ENCODE peak calls at places on chromosome 1, in ten cellular contexts. One of them, this sample, is unnamed.

GRCh38 chr1:17045623-17046022 is 8.2 kb downstream of the SDHB start:
- DNase-seq in T-helper 2 cell: no peak
- DNase-seq in NCI-H446 treated with DMSO at 0.1 percent for 48 hours: no peak
- DNase-seq in ovary: no peak
- DNase-seq in NCI-H1694: no peak
- DNase-seq in putamen: no peak
- DNase-seq in Caco-2: no peak
- DNase-seq in COLO829: no peak
- DNase-seq in NCI-H1417: no peak
- DNase-seq in fibroblast of villous mesenchyme: peak; percentile 65
- DNase-seq in this sample: no peak

GRCh38 chr1:170267317-170267716 is 121.6 kb downstream of the NTMT2 start:
- DNase-seq in T-helper 2 cell: no peak
- DNase-seq in NCI-H446 treated with DMSO at 0.1 percent for 48 hours: no peak
- DNase-seq in ovary: no peak
- DNase-seq in NCI-H1694: no peak
- DNase-seq in putamen: no peak
- DNase-seq in Caco-2: no peak
- DNase-seq in COLO829: no peak
- DNase-seq in NCI-H1417: no peak
- DNase-seq in fibroblast of villous mesenchyme: peak; percentile 35
- DNase-seq in this sample: no peak

GRCh38 chr1:205449750-205450443 is 5.9 kb downstream of the BLACAT1 start:
- DNase-seq in T-helper 2 cell: no peak
- DNase-seq in NCI-H446 treated with DMSO at 0.1 percent for 48 hours: no peak
- DNase-seq in ovary: peak; percentile 55
- DNase-seq in NCI-H1694: no peak
- DNase-seq in putamen: no peak
- DNase-seq in Caco-2: peak; percentile 74
- DNase-seq in COLO829: peak; percentile 99
- DNase-seq in NCI-H1417: no peak
- DNase-seq in fibroblast of villous mesenchyme: peak; percentile 17
- DNase-seq in this sample: no peak

GRCh38 chr1:143735764-143736461 is 235.9 kb downstream of the FAM72C start:
- DNase-seq in T-helper 2 cell: no peak
- DNase-seq in NCI-H446 treated with DMSO at 0.1 percent for 48 hours: no peak
- DNase-seq in ovary: no peak
- DNase-seq in NCI-H1694: peak; percentile 49
- DNase-seq in putamen: no peak
- DNase-seq in Caco-2: no peak
- DNase-seq in COLO829: no peak
- DNase-seq in NCI-H1417: no peak
- DNase-seq in fibroblast of villous mesenchyme: no peak
- DNase-seq in this sample: no peak

GRCh38 chr1:179883040-179883501 is 986 bp downstream of the TOR1AIP1 start:
- DNase-seq in T-helper 2 cell: peak; percentile 15
- DNase-seq in NCI-H446 treated with DMSO at 0.1 percent for 48 hours: peak; percentile 79
- DNase-seq in ovary: no peak
- DNase-seq in NCI-H1694: no peak
- DNase-seq in putamen: no peak
- DNase-seq in Caco-2: no peak
- DNase-seq in COLO829: no peak
- DNase-seq in NCI-H1417: no peak
- DNase-seq in fibroblast of villous mesenchyme: no peak
- DNase-seq in this sample: no peak

GRCh38 chr1:54483875-54484437 is 64.1 kb upstream of the ACOT11 start:
- DNase-seq in T-helper 2 cell: no peak
- DNase-seq in NCI-H446 treated with DMSO at 0.1 percent for 48 hours: no peak
- DNase-seq in ovary: no peak
- DNase-seq in NCI-H1694: no peak
- DNase-seq in putamen: no peak
- DNase-seq in Caco-2: peak; percentile 19
- DNase-seq in COLO829: no peak
- DNase-seq in NCI-H1417: no peak
- DNase-seq in fibroblast of villous mesenchyme: no peak
- DNase-seq in this sample: no peak

GRCh38 chr1:217425528-217425927 is 205.4 kb downstream of the GPATCH2 start:
- DNase-seq in T-helper 2 cell: no peak
- DNase-seq in NCI-H446 treated with DMSO at 0.1 percent for 48 hours: no peak
- DNase-seq in ovary: no peak
- DNase-seq in NCI-H1694: peak; percentile 43
- DNase-seq in putamen: no peak
- DNase-seq in Caco-2: no peak
- DNase-seq in COLO829: no peak
- DNase-seq in NCI-H1417: no peak
- DNase-seq in fibroblast of villous mesenchyme: peak; percentile 65
- DNase-seq in this sample: no peak

GRCh38 chr1:66931548-66932124 is 6.8 kb downstream of the MIER1 start:
- DNase-seq in T-helper 2 cell: no peak
- DNase-seq in NCI-H446 treated with DMSO at 0.1 percent for 48 hours: no peak
- DNase-seq in ovary: no peak
- DNase-seq in NCI-H1694: no peak
- DNase-seq in putamen: no peak
- DNase-seq in Caco-2: no peak
- DNase-seq in COLO829: no peak
- DNase-seq in NCI-H1417: peak; percentile 16
- DNase-seq in fibroblast of villous mesenchyme: no peak
- DNase-seq in this sample: no peak

GRCh38 chr1:32741417-32742131 is 39.0 kb upstream of the SYNC start:
- DNase-seq in T-helper 2 cell: no peak
- DNase-seq in NCI-H446 treated with DMSO at 0.1 percent for 48 hours: no peak
- DNase-seq in ovary: peak; percentile 65
- DNase-seq in NCI-H1694: no peak
- DNase-seq in putamen: no peak
- DNase-seq in Caco-2: peak; percentile 57
- DNase-seq in COLO829: no peak
- DNase-seq in NCI-H1417: peak; percentile 48
- DNase-seq in fibroblast of villous mesenchyme: no peak
- DNase-seq in this sample: peak; percentile 55

GRCh38 chr1:3914911-3915310 is 14.8 kb upstream of the C1orf174 start:
- DNase-seq in T-helper 2 cell: no peak
- DNase-seq in NCI-H446 treated with DMSO at 0.1 percent for 48 hours: no peak
- DNase-seq in ovary: no peak
- DNase-seq in NCI-H1694: no peak
- DNase-seq in putamen: no peak
- DNase-seq in Caco-2: no peak
- DNase-seq in COLO829: no peak
- DNase-seq in NCI-H1417: no peak
- DNase-seq in fibroblast of villous mesenchyme: no peak
- DNase-seq in this sample: no peak

GRCh38 chr1:46705408-46705807 is 13.5 kb downstream of the EFCAB14 start:
- DNase-seq in T-helper 2 cell: no peak
- DNase-seq in NCI-H446 treated with DMSO at 0.1 percent for 48 hours: no peak
- DNase-seq in ovary: no peak
- DNase-seq in NCI-H1694: no peak
- DNase-seq in putamen: no peak
- DNase-seq in Caco-2: no peak
- DNase-seq in COLO829: no peak
- DNase-seq in NCI-H1417: no peak
- DNase-seq in fibroblast of villous mesenchyme: no peak
- DNase-seq in this sample: no peak

GRCh38 chr1:10960954-10961833 is 51.3 kb upstream of the TARDBP start:
- DNase-seq in T-helper 2 cell: peak; percentile 62
- DNase-seq in NCI-H446 treated with DMSO at 0.1 percent for 48 hours: no peak
- DNase-seq in ovary: peak; percentile 81
- DNase-seq in NCI-H1694: peak; percentile 70
- DNase-seq in putamen: peak; percentile 67
- DNase-seq in Caco-2: peak; percentile 86
- DNase-seq in COLO829: peak; percentile 69
- DNase-seq in NCI-H1417: peak; percentile 77
- DNase-seq in fibroblast of villous mesenchyme: peak; percentile 65
- DNase-seq in this sample: peak; percentile 54

GRCh38 chr1:117290855-117291254 is 76.4 kb upstream of the MAN1A2 start:
- DNase-seq in T-helper 2 cell: no peak
- DNase-seq in NCI-H446 treated with DMSO at 0.1 percent for 48 hours: peak; percentile 69
- DNase-seq in ovary: no peak
- DNase-seq in NCI-H1694: no peak
- DNase-seq in putamen: no peak
- DNase-seq in Caco-2: no peak
- DNase-seq in COLO829: peak; percentile 4
- DNase-seq in NCI-H1417: no peak
- DNase-seq in fibroblast of villous mesenchyme: no peak
- DNase-seq in this sample: no peak

GRCh38 chr1:173062156-173062938 is 11.6 kb upstream of the TNFSF18 start:
- DNase-seq in T-helper 2 cell: no peak
- DNase-seq in NCI-H446 treated with DMSO at 0.1 percent for 48 hours: no peak
- DNase-seq in ovary: no peak
- DNase-seq in NCI-H1694: no peak
- DNase-seq in putamen: no peak
- DNase-seq in Caco-2: no peak
- DNase-seq in COLO829: peak; percentile 70
- DNase-seq in NCI-H1417: no peak
- DNase-seq in fibroblast of villous mesenchyme: peak; percentile 94
- DNase-seq in this sample: no peak

GRCh38 chr1:109787845-109788605 is 24.3 kb upstream of the EPS8L3 start:
- DNase-seq in T-helper 2 cell: no peak
- DNase-seq in NCI-H446 treated with DMSO at 0.1 percent for 48 hours: no peak
- DNase-seq in ovary: no peak
- DNase-seq in NCI-H1694: no peak
- DNase-seq in putamen: no peak
- DNase-seq in Caco-2: no peak
- DNase-seq in COLO829: no peak
- DNase-seq in NCI-H1417: no peak
- DNase-seq in fibroblast of villous mesenchyme: peak; percentile 59
- DNase-seq in this sample: no peak

GRCh38 chr1:82775402-82776000 is 974.8 kb downstream of the ADGRL2 start:
- DNase-seq in T-helper 2 cell: no peak
- DNase-seq in NCI-H446 treated with DMSO at 0.1 percent for 48 hours: no peak
- DNase-seq in ovary: peak; percentile 16
- DNase-seq in NCI-H1694: no peak
- DNase-seq in putamen: peak; percentile 31
- DNase-seq in Caco-2: peak; percentile 29
- DNase-seq in COLO829: peak; percentile 34
- DNase-seq in NCI-H1417: no peak
- DNase-seq in fibroblast of villous mesenchyme: peak; percentile 4
- DNase-seq in this sample: peak; percentile 14

GRCh38 chr1:88175120-88175630 is 508.9 kb upstream of the PKN2 start:
- DNase-seq in T-helper 2 cell: no peak
- DNase-seq in NCI-H446 treated with DMSO at 0.1 percent for 48 hours: no peak
- DNase-seq in ovary: no peak
- DNase-seq in NCI-H1694: no peak
- DNase-seq in putamen: no peak
- DNase-seq in Caco-2: no peak
- DNase-seq in COLO829: no peak
- DNase-seq in NCI-H1417: no peak
- DNase-seq in fibroblast of villous mesenchyme: no peak
- DNase-seq in this sample: no peak

GRCh38 chr1:226736001-226736907 is 2.8 kb downstream of the ITPKB start:
- DNase-seq in T-helper 2 cell: no peak
- DNase-seq in NCI-H446 treated with DMSO at 0.1 percent for 48 hours: peak; percentile 51
- DNase-seq in ovary: peak; percentile 36
- DNase-seq in NCI-H1694: no peak
- DNase-seq in putamen: peak; percentile 67
- DNase-seq in Caco-2: no peak
- DNase-seq in COLO829: no peak
- DNase-seq in NCI-H1417: no peak
- DNase-seq in fibroblast of villous mesenchyme: no peak
- DNase-seq in this sample: no peak

GRCh38 chr1:239816090-239816812 is 275.4 kb upstream of the FMN2 start:
- DNase-seq in T-helper 2 cell: no peak
- DNase-seq in NCI-H446 treated with DMSO at 0.1 percent for 48 hours: no peak
- DNase-seq in ovary: peak; percentile 56
- DNase-seq in NCI-H1694: no peak
- DNase-seq in putamen: no peak
- DNase-seq in Caco-2: peak; percentile 77
- DNase-seq in COLO829: peak; percentile 91
- DNase-seq in NCI-H1417: no peak
- DNase-seq in fibroblast of villous mesenchyme: peak; percentile 17
- DNase-seq in this sample: no peak

GRCh38 chr1:59237905-59238304 is 59.0 kb upstream of the FGGY start:
- DNase-seq in T-helper 2 cell: no peak
- DNase-seq in NCI-H446 treated with DMSO at 0.1 percent for 48 hours: no peak
- DNase-seq in ovary: no peak
- DNase-seq in NCI-H1694: no peak
- DNase-seq in putamen: no peak
- DNase-seq in Caco-2: no peak
- DNase-seq in COLO829: no peak
- DNase-seq in NCI-H1417: peak; percentile 88
- DNase-seq in fibroblast of villous mesenchyme: no peak
- DNase-seq in this sample: no peak

GRCh38 chr1:29800120-29800519 is 563.8 kb downstream of the PTPRU start:
- DNase-seq in T-helper 2 cell: no peak
- DNase-seq in NCI-H446 treated with DMSO at 0.1 percent for 48 hours: no peak
- DNase-seq in ovary: no peak
- DNase-seq in NCI-H1694: no peak
- DNase-seq in putamen: no peak
- DNase-seq in Caco-2: no peak
- DNase-seq in COLO829: no peak
- DNase-seq in NCI-H1417: no peak
- DNase-seq in fibroblast of villous mesenchyme: no peak
- DNase-seq in this sample: no peak

GRCh38 chr1:25513666-25514065 is 29.7 kb upstream of the LDLRAP1 start:
- DNase-seq in T-helper 2 cell: no peak
- DNase-seq in NCI-H446 treated with DMSO at 0.1 percent for 48 hours: no peak
- DNase-seq in ovary: no peak
- DNase-seq in NCI-H1694: no peak
- DNase-seq in putamen: no peak
- DNase-seq in Caco-2: no peak
- DNase-seq in COLO829: no peak
- DNase-seq in NCI-H1417: no peak
- DNase-seq in fibroblast of villous mesenchyme: no peak
- DNase-seq in this sample: no peak